ENCODE peak calls at places on chromosomes 6 and 20, in five cellular contexts. One of them, this sample, is unnamed.

GRCh38 chr6:38773338-38773737 is 58.2 kb downstream of the DNAH8 start:
- DNase-seq in Karpas-422: peak; percentile 75
- DNase-seq in left ventricle myocardium superior: no peak
- DNase-seq in cardiac muscle cell: peak; percentile 3
- DNase-seq in NCI-H510A: no peak
- DNase-seq in this sample: no peak

GRCh38 chr6:157066781-157067491 is 256.4 kb downstream of the TMEM242 start:
- DNase-seq in Karpas-422: peak; percentile 54
- DNase-seq in left ventricle myocardium superior: no peak
- DNase-seq in cardiac muscle cell: no peak
- DNase-seq in NCI-H510A: no peak
- DNase-seq in this sample: no peak

GRCh38 chr6:151962246-151962846 is 154.9 kb downstream of the ESR1 start:
- DNase-seq in Karpas-422: no peak
- DNase-seq in left ventricle myocardium superior: no peak
- DNase-seq in cardiac muscle cell: peak; percentile 67
- DNase-seq in NCI-H510A: no peak
- DNase-seq in this sample: no peak

GRCh38 chr6:67887419-67887746 is 747.7 kb upstream of the ADGRB3 start:
- DNase-seq in Karpas-422: no peak
- DNase-seq in left ventricle myocardium superior: no peak
- DNase-seq in cardiac muscle cell: no peak
- DNase-seq in NCI-H510A: no peak
- DNase-seq in this sample: no peak

GRCh38 chr6:129476248-129476564 is 233.8 kb downstream of the ARHGAP18 start:
- DNase-seq in Karpas-422: no peak
- DNase-seq in left ventricle myocardium superior: no peak
- DNase-seq in cardiac muscle cell: no peak
- DNase-seq in NCI-H510A: no peak
- DNase-seq in this sample: no peak

GRCh38 chr6:46821348-46821992 is 28.3 kb downstream of the MEP1A start:
- DNase-seq in Karpas-422: no peak
- DNase-seq in left ventricle myocardium superior: no peak
- DNase-seq in cardiac muscle cell: no peak
- DNase-seq in NCI-H510A: no peak
- DNase-seq in this sample: no peak

GRCh38 chr6:71228461-71229041 is 60.1 kb upstream of the OGFRL1 start:
- DNase-seq in Karpas-422: no peak
- DNase-seq in left ventricle myocardium superior: no peak
- DNase-seq in cardiac muscle cell: peak; percentile 41
- DNase-seq in NCI-H510A: no peak
- DNase-seq in this sample: no peak

GRCh38 chr6:78460711-78461110 is 406.6 kb upstream of the IRAK1BP1 start:
- DNase-seq in Karpas-422: no peak
- DNase-seq in left ventricle myocardium superior: no peak
- DNase-seq in cardiac muscle cell: no peak
- DNase-seq in NCI-H510A: no peak
- DNase-seq in this sample: no peak

GRCh38 chr6:63066053-63066704 is 145.1 kb upstream of the FKBP1C start:
- DNase-seq in Karpas-422: peak; percentile 68
- DNase-seq in left ventricle myocardium superior: no peak
- DNase-seq in cardiac muscle cell: no peak
- DNase-seq in NCI-H510A: no peak
- DNase-seq in this sample: no peak

GRCh38 chr20:63097336-63097831 is 90.6 kb upstream of the BHLHE23 start:
- DNase-seq in Karpas-422: no peak
- DNase-seq in left ventricle myocardium superior: no peak
- DNase-seq in cardiac muscle cell: no peak
- DNase-seq in NCI-H510A: no peak
- DNase-seq in this sample: no peak

GRCh38 chr6:5468586-5468985 is 207.3 kb downstream of the FARS2 start:
- DNase-seq in Karpas-422: no peak
- DNase-seq in left ventricle myocardium superior: no peak
- DNase-seq in cardiac muscle cell: peak; percentile 27
- DNase-seq in NCI-H510A: no peak
- DNase-seq in this sample: no peak

GRCh38 chr20:40442181-40442963 is 246.7 kb downstream of the MAFB start:
- DNase-seq in Karpas-422: no peak
- DNase-seq in left ventricle myocardium superior: no peak
- DNase-seq in cardiac muscle cell: peak; percentile 31
- DNase-seq in NCI-H510A: no peak
- DNase-seq in this sample: no peak

GRCh38 chr20:16236589-16237241 is 336.5 kb downstream of the KIF16B start:
- DNase-seq in Karpas-422: no peak
- DNase-seq in left ventricle myocardium superior: no peak
- DNase-seq in cardiac muscle cell: no peak
- DNase-seq in NCI-H510A: no peak
- DNase-seq in this sample: no peak

GRCh38 chr20:16308754-16309153 is 264.5 kb downstream of the KIF16B start:
- DNase-seq in Karpas-422: no peak
- DNase-seq in left ventricle myocardium superior: no peak
- DNase-seq in cardiac muscle cell: peak; percentile 4
- DNase-seq in NCI-H510A: no peak
- DNase-seq in this sample: no peak

GRCh38 chr6:97133071-97133470 is 149.9 kb downstream of the MMS22L start:
- DNase-seq in Karpas-422: no peak
- DNase-seq in left ventricle myocardium superior: no peak
- DNase-seq in cardiac muscle cell: peak; percentile 9
- DNase-seq in NCI-H510A: peak; percentile 3
- DNase-seq in this sample: no peak

GRCh38 chr6:80142586-80142985 is 36.1 kb downstream of the BCKDHB start:
- DNase-seq in Karpas-422: no peak
- DNase-seq in left ventricle myocardium superior: no peak
- DNase-seq in cardiac muscle cell: no peak
- DNase-seq in NCI-H510A: no peak
- DNase-seq in this sample: no peak

GRCh38 chr6:20696676-20697075 is 162.4 kb downstream of the CDKAL1 start:
- DNase-seq in Karpas-422: no peak
- DNase-seq in left ventricle myocardium superior: no peak
- DNase-seq in cardiac muscle cell: peak; percentile 87
- DNase-seq in NCI-H510A: no peak
- DNase-seq in this sample: no peak

GRCh38 chr6:34934516-34934915 is 45.5 kb downstream of the ANKS1A start:
- DNase-seq in Karpas-422: no peak
- DNase-seq in left ventricle myocardium superior: peak; percentile 90
- DNase-seq in cardiac muscle cell: peak; percentile 96
- DNase-seq in NCI-H510A: no peak
- DNase-seq in this sample: no peak

GRCh38 chr20:21368791-21369190 is 28.5 kb downstream of the NKX2-4 start:
- DNase-seq in Karpas-422: no peak
- DNase-seq in left ventricle myocardium superior: no peak
- DNase-seq in cardiac muscle cell: no peak
- DNase-seq in NCI-H510A: no peak
- DNase-seq in this sample: no peak